ENCODE peak calls at places on chromosome 18, in ten cellular contexts. Q, S, G, I, P, W, A, C, J and E are unnamed samples.

GRCh38 chr18:78986018-78986481 is 6.4 kb downstream of the SALL3 start:
- DNase-seq in I (peak), J (peak), C (no peak), G (no peak), P (no peak), Q (no peak), S (no peak), W (no peak), A (no peak), E (peak)

GRCh38 chr18:76715012-76715608 is 107.2 kb upstream of the ZNF236 start:
- DNase-seq in J (no peak), S (peak), C (no peak), I (no peak), G (no peak), Q (no peak), P (no peak), A (no peak), W (no peak), E (no peak)

GRCh38 chr18:43115076-43116035 is at the start of gene RIT2:
- DNase-seq in A (no peak), I (peak), C (no peak), W (no peak), Q (no peak), J (no peak), G (no peak), P (no peak), S (no peak), E (no peak)

GRCh38 chr18:49698596-49699025 is 114.7 kb downstream of the ACAA2 start:
- DNase-seq in A (no peak), J (no peak), G (no peak), P (no peak), C (no peak), S (no peak), I (no peak), Q (no peak), W (no peak), E (no peak)

GRCh38 chr18:59500765-59501164 is 141.7 kb upstream of the LMAN1 start:
- DNase-seq in W (no peak), Q (no peak), A (no peak), C (no peak), P (no peak), I (peak), S (no peak), J (no peak), G (no peak), E (no peak)

GRCh38 chr18:54949588-54949987 is 9.7 kb downstream of the CCDC68 start:
- DNase-seq in G (no peak), P (no peak), J (no peak), A (no peak), W (no peak), C (no peak), Q (no peak), S (no peak), I (no peak), E (no peak)

GRCh38 chr18:59551902-59552635 is 145.2 kb downstream of the CCBE1 start:
- DNase-seq in C (no peak), A (no peak), S (no peak), J (no peak), G (no peak), I (no peak), Q (no peak), W (no peak), P (no peak), E (no peak)

GRCh38 chr18:79394438-79395307 is 1.1 kb upstream of the NFATC1 start:
- DNase-seq in I (peak), C (no peak), W (no peak), S (no peak), J (peak), Q (peak), P (no peak), A (peak), G (peak), E (peak)

GRCh38 chr18:22551536-22552151 is 133.9 kb upstream of the CTAGE1 start:
- DNase-seq in P (no peak), G (no peak), C (no peak), I (peak), A (no peak), Q (no peak), J (peak), S (no peak), W (peak), E (no peak)

GRCh38 chr18:78798402-78799175 is 181.0 kb upstream of the SALL3 start:
- DNase-seq in P (no peak), A (no peak), Q (peak), G (no peak), J (no peak), I (no peak), C (no peak), S (no peak), W (no peak), E (no peak)

GRCh38 chr18:36305375-36305774 is 7.9 kb downstream of the FHOD3 start:
- DNase-seq in W (no peak), C (peak), J (no peak), I (no peak), G (no peak), Q (no peak), A (no peak), S (no peak), P (no peak), E (no peak)

GRCh38 chr18:13218376-13219011 is at the start of gene LDLRAD4:
- DNase-seq in S (no peak), A (peak), P (peak), J (no peak), G (peak), I (peak), Q (no peak), W (no peak), C (peak), E (peak)

DNA sequence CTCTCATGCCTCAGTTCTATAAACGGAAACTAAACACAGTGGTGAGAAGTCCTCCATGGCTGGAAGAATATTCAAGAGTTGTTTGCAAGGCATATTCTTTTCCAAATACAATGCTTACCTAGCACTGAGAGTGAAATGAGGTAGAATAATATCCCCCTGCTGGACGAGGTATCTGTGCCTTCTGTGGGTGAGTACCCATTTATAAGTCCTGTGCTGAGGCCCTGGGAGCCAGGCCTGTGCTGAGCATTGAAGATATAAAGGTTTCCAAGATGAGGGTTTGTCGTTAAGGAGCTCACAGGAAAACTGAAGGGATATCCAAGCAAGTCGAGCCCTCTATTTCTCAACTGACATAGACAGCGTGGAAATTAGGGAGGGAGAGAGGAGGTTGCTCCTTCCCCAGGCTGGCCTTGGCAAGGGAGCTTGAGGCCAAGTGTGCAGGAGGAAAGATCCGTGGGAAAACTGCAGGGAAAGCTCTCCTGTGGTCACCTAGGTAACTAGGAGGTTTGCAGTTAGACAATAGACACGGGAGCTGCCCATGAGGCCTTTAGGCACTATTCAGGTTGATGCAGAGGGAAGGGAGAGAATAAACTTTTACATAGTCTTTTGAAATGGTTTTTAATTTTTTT is 17.6 kb downstream of the PTPRM start:
- DNase-seq in A (no peak), I (peak), W (no peak), Q (no peak), J (no peak), S (no peak), C (no peak), P (no peak), G (no peak), E (no peak)
- H3K27ac ChIP-seq in A (peak), I (no peak), W (no peak), Q (no peak), J (no peak), S (no peak), C (no peak), P (no peak), G (no peak), E (no peak)

GRCh38 chr18:26546875-26547301 is 1.5 kb downstream of the KCTD1 start:
- DNase-seq in A (peak), W (no peak), Q (no peak), G (peak), P (peak), S (no peak), I (peak), J (no peak), C (no peak), E (no peak)
- H3K4me3 ChIP-seq in A (no peak), W (peak), Q (no peak), G (no peak), P (no peak), S (no peak), I (peak), J (peak), C (peak), E (peak)

DNA sequence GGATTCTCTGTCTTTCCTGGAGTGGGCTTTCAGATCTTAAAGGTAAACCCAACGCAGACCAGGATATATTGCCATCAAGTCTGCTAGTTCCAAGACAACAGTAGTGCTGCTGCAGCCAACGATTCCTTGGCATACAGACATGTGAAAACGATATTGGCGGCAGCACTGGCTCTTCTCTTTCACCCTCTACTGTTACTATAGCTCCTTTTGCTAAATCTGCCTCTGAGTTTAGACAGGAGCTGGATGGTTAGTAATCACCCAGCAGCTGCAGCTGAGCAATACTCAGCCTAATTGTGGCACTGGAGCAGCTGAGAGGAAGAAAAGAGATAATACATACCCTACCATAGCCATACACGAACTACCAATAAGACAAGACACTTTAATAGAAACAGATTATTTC is 4.0 kb downstream of the YES1 start:
- DNase-seq in S (peak), A (no peak), Q (no peak), W (peak), C (no peak), G (no peak), P (no peak), I (peak), J (no peak), E (peak)
- H3K27ac ChIP-seq in S (peak), A (no peak), Q (no peak), W (no peak), C (no peak), G (no peak), P (peak), I (no peak), J (no peak), E (no peak)

GRCh38 chr18:2960983-2961696 is 51.8 kb downstream of the LPIN2 start:
- DNase-seq in J (no peak), A (no peak), G (no peak), C (no peak), I (no peak), P (no peak), S (no peak), W (no peak), Q (no peak), E (no peak)
- H3K4me3 ChIP-seq in J (no peak), A (no peak), G (no peak), C (no peak), I (no peak), P (no peak), S (no peak), W (no peak), Q (no peak), E (no peak)